ENCODE peak calls at places on chromosomes 4 and X, in seven cellular contexts. One of them, this sample, is unnamed.

GRCh38 chr4:56656346-56656643 is 24.8 kb downstream of the HOPX start:
- DNase-seq in cardiac fibroblast: no peak
- DNase-seq in dorsolateral prefrontal cortex: no peak
- DNase-seq in cardiac muscle cell: no peak
- DNase-seq in left lung: no peak
- DNase-seq in pancreas: no peak
- DNase-seq in bronchial epithelial cell: no peak
- DNase-seq in this sample: no peak

GRCh38 chr4:6681191-6681590 is 12.5 kb upstream of the S100P start:
- DNase-seq in cardiac muscle cell: no peak
- DNase-seq in left lung: no peak
- DNase-seq in bronchial epithelial cell: no peak
- DNase-seq in cardiac fibroblast: no peak
- DNase-seq in pancreas: no peak
- DNase-seq in dorsolateral prefrontal cortex: no peak
- DNase-seq in this sample: no peak

GRCh38 chrX:42248226-42248625 is 324.9 kb upstream of the CASK start:
- DNase-seq in pancreas: no peak
- DNase-seq in left lung: no peak
- DNase-seq in dorsolateral prefrontal cortex: no peak
- DNase-seq in cardiac fibroblast: no peak
- DNase-seq in cardiac muscle cell: no peak
- DNase-seq in bronchial epithelial cell: peak; percentile 47
- DNase-seq in this sample: peak; percentile 5

GRCh38 chrX:63855896-63856295 is 70.9 kb upstream of the ARHGEF9 start:
- DNase-seq in left lung: no peak
- DNase-seq in cardiac fibroblast: peak; percentile 73
- DNase-seq in pancreas: no peak
- DNase-seq in dorsolateral prefrontal cortex: no peak
- DNase-seq in cardiac muscle cell: no peak
- DNase-seq in bronchial epithelial cell: peak; percentile 7
- DNase-seq in this sample: no peak

GRCh38 chrX:97551821-97552220 is 668.1 kb downstream of the RPA4 start:
- DNase-seq in cardiac fibroblast: no peak
- DNase-seq in pancreas: no peak
- DNase-seq in left lung: no peak
- DNase-seq in cardiac muscle cell: no peak
- DNase-seq in bronchial epithelial cell: no peak
- DNase-seq in dorsolateral prefrontal cortex: no peak
- DNase-seq in this sample: no peak

GRCh38 chr4:13537832-13538177 is 6.5 kb downstream of the NKX3-2 start:
- DNase-seq in bronchial epithelial cell: no peak
- DNase-seq in dorsolateral prefrontal cortex: no peak
- DNase-seq in cardiac fibroblast: no peak
- DNase-seq in left lung: no peak
- DNase-seq in cardiac muscle cell: no peak
- DNase-seq in pancreas: no peak
- DNase-seq in this sample: no peak

GRCh38 chr4:21248336-21248735 is 548.1 kb downstream of the PACRGL start:
- DNase-seq in left lung: no peak
- DNase-seq in bronchial epithelial cell: no peak
- DNase-seq in cardiac fibroblast: no peak
- DNase-seq in cardiac muscle cell: no peak
- DNase-seq in pancreas: no peak
- DNase-seq in dorsolateral prefrontal cortex: no peak
- DNase-seq in this sample: no peak

GRCh38 chr4:1414831-1415680 is 8.8 kb upstream of the NKX1-1 start:
- DNase-seq in dorsolateral prefrontal cortex: peak; percentile 16
- DNase-seq in cardiac muscle cell: no peak
- DNase-seq in pancreas: peak; percentile 10
- DNase-seq in bronchial epithelial cell: no peak
- DNase-seq in cardiac fibroblast: no peak
- DNase-seq in left lung: peak; percentile 67
- DNase-seq in this sample: no peak

GRCh38 chr4:148998719-148999118 is 556.5 kb upstream of the NR3C2 start:
- DNase-seq in cardiac muscle cell: peak; percentile 29
- DNase-seq in left lung: no peak
- DNase-seq in dorsolateral prefrontal cortex: no peak
- DNase-seq in pancreas: no peak
- DNase-seq in cardiac fibroblast: peak; percentile 25
- DNase-seq in bronchial epithelial cell: peak; percentile 11
- DNase-seq in this sample: peak; percentile 5

GRCh38 chr4:99817310-99817885 is 771 bp downstream of the DAPP1 start:
- DNase-seq in pancreas: no peak
- DNase-seq in left lung: no peak
- DNase-seq in cardiac muscle cell: no peak
- DNase-seq in dorsolateral prefrontal cortex: no peak
- DNase-seq in cardiac fibroblast: no peak
- DNase-seq in bronchial epithelial cell: peak; percentile 90
- DNase-seq in this sample: no peak

GRCh38 chr4:47615385-47615784 is 130.3 kb downstream of the ATP10D start:
- DNase-seq in cardiac fibroblast: peak; percentile 34
- DNase-seq in pancreas: no peak
- DNase-seq in bronchial epithelial cell: peak; percentile 26
- DNase-seq in cardiac muscle cell: no peak
- DNase-seq in left lung: no peak
- DNase-seq in dorsolateral prefrontal cortex: no peak
- DNase-seq in this sample: no peak

GRCh38 chr4:132266374-132266773 is 882.7 kb upstream of the PCDH10 start:
- DNase-seq in left lung: no peak
- DNase-seq in dorsolateral prefrontal cortex: no peak
- DNase-seq in pancreas: no peak
- DNase-seq in cardiac fibroblast: no peak
- DNase-seq in bronchial epithelial cell: no peak
- DNase-seq in cardiac muscle cell: no peak
- DNase-seq in this sample: no peak

GRCh38 chr4:122815248-122815647 is 11.4 kb upstream of the FGF2 start:
- DNase-seq in dorsolateral prefrontal cortex: no peak
- DNase-seq in left lung: no peak
- DNase-seq in cardiac muscle cell: no peak
- DNase-seq in pancreas: no peak
- DNase-seq in bronchial epithelial cell: no peak
- DNase-seq in cardiac fibroblast: no peak
- DNase-seq in this sample: no peak

GRCh38 chr4:158371158-158371557 is 150.5 kb upstream of the RXFP1 start:
- DNase-seq in pancreas: no peak
- DNase-seq in cardiac fibroblast: peak; percentile 82
- DNase-seq in bronchial epithelial cell: peak; percentile 88
- DNase-seq in dorsolateral prefrontal cortex: no peak
- DNase-seq in cardiac muscle cell: no peak
- DNase-seq in left lung: no peak
- DNase-seq in this sample: no peak

GRCh38 chr4:119329837-119330620 is 8.1 kb upstream of the FABP2 start:
- DNase-seq in cardiac fibroblast: no peak
- DNase-seq in left lung: no peak
- DNase-seq in bronchial epithelial cell: no peak
- DNase-seq in cardiac muscle cell: peak; percentile 14
- DNase-seq in pancreas: no peak
- DNase-seq in dorsolateral prefrontal cortex: no peak
- DNase-seq in this sample: no peak

DNA sequence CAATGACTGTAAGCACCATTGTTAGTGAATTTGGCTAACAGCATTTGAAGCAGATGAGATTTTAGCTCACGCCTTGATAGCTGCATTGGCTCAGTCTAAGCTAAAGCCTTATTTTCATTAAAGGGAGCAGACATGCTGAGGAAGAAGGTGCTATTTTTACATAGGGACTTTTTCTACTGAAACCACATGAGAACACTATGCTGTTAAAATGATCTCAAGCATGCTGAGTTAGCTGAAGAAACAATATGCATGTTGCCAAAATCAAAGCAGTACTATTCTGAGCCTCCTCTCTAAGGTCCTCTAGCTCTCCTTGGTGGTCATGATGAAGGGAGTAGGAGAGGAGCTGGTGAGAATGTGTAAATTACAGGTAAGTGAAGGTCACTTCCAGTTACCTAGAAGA is 134.4 kb upstream of the JADE1 start:
- DNase-seq in left lung: no peak
- DNase-seq in pancreas: no peak
- DNase-seq in bronchial epithelial cell: no peak
- DNase-seq in dorsolateral prefrontal cortex: no peak
- DNase-seq in cardiac muscle cell: no peak
- DNase-seq in cardiac fibroblast: no peak
- DNase-seq in this sample: no peak
- TF ChIP-seq CTCF in left lung: no peak
- TF ChIP-seq CTCF in pancreas: no peak
- TF ChIP-seq CTCF in bronchial epithelial cell: no peak
- TF ChIP-seq CTCF in dorsolateral prefrontal cortex: no peak
- TF ChIP-seq CTCF in cardiac muscle cell: no peak
- TF ChIP-seq CTCF in cardiac fibroblast: no peak
- TF ChIP-seq CTCF in this sample: no peak

DNA sequence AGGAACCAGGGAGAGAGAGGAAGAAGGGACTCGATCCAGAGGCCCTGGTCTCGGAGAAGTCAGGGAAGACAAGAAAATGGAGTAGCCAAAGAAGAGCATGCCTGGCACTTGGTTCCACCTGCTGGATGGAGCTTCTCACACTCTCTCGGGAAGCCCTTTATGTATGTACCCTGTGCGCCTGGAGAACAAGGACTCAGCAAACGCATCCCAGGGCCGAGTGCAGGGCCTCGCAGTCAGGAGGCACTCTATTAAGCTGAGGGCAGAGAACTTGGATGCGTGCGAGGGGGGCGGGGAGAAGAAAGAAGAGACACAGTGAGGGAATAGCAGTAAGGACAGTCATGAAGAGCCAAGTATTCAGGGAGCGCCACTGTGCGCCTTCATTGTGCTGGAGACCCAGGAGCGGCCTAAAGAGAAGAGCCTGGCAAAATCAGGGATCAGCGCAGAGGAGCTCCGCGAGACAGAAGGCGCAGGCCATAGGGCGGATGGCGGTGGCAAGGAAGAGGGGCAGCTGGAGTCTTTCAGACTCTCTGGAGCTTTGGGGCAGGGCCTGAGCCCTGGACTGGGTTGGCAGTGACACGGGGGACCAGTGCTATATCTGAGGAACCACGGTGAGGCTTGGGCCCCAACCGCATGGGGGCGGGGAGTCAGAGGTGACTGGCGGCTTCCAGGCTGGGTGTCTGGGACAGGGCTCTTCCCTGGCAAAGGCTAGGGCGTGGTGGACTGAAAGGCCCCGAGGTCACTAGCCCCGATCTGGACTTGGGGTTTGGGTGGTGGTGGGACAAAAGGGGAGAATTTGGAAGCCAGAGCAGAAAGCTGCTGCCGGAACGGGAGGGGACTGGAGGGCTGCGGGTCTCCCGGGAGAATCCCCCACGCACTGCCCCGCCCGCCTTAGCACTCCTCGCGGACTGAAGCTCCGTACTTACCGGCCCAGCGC is 1.9 kb upstream of the SEPTIN6 start:
- DNase-seq in pancreas: no peak
- DNase-seq in bronchial epithelial cell: no peak
- DNase-seq in left lung: no peak
- DNase-seq in cardiac fibroblast: no peak
- DNase-seq in cardiac muscle cell: no peak
- DNase-seq in dorsolateral prefrontal cortex: no peak
- DNase-seq in this sample: no peak
- H3K4me3 ChIP-seq in pancreas: no peak overlapping the region
- H3K4me3 ChIP-seq in bronchial epithelial cell: no peak overlapping the region
- H3K4me3 ChIP-seq in left lung: no peak overlapping the region
- H3K4me3 ChIP-seq in cardiac fibroblast: no peak overlapping the region
- H3K4me3 ChIP-seq in cardiac muscle cell: no peak overlapping the region
- H3K4me3 ChIP-seq in dorsolateral prefrontal cortex: no peak overlapping the region
- H3K4me3 ChIP-seq in this sample: no peak overlapping the region

GRCh38 chr4:128582319-128582948 is 227.1 kb upstream of the JADE1 start:
- DNase-seq in dorsolateral prefrontal cortex: no peak
- DNase-seq in left lung: no peak
- DNase-seq in cardiac muscle cell: no peak
- DNase-seq in cardiac fibroblast: no peak
- DNase-seq in bronchial epithelial cell: peak; percentile 13
- DNase-seq in pancreas: no peak
- DNase-seq in this sample: peak; percentile 47

GRCh38 chr4:128579454-128579853 is 230.0 kb upstream of the JADE1 start:
- DNase-seq in left lung: no peak
- DNase-seq in cardiac fibroblast: peak; percentile 29
- DNase-seq in cardiac muscle cell: no peak
- DNase-seq in bronchial epithelial cell: peak; percentile 15
- DNase-seq in pancreas: no peak
- DNase-seq in dorsolateral prefrontal cortex: no peak
- DNase-seq in this sample: no peak

GRCh38 chr4:128587382-128587781 is 222.1 kb upstream of the JADE1 start:
- DNase-seq in left lung: no peak
- DNase-seq in dorsolateral prefrontal cortex: no peak
- DNase-seq in cardiac muscle cell: no peak
- DNase-seq in bronchial epithelial cell: no peak
- DNase-seq in cardiac fibroblast: no peak
- DNase-seq in pancreas: no peak
- DNase-seq in this sample: no peak

GRCh38 chr4:128589384-128589957 is 220.0 kb upstream of the JADE1 start:
- DNase-seq in bronchial epithelial cell: no peak
- DNase-seq in pancreas: no peak
- DNase-seq in cardiac fibroblast: no peak
- DNase-seq in dorsolateral prefrontal cortex: no peak
- DNase-seq in cardiac muscle cell: no peak
- DNase-seq in left lung: no peak
- DNase-seq in this sample: no peak

DNA sequence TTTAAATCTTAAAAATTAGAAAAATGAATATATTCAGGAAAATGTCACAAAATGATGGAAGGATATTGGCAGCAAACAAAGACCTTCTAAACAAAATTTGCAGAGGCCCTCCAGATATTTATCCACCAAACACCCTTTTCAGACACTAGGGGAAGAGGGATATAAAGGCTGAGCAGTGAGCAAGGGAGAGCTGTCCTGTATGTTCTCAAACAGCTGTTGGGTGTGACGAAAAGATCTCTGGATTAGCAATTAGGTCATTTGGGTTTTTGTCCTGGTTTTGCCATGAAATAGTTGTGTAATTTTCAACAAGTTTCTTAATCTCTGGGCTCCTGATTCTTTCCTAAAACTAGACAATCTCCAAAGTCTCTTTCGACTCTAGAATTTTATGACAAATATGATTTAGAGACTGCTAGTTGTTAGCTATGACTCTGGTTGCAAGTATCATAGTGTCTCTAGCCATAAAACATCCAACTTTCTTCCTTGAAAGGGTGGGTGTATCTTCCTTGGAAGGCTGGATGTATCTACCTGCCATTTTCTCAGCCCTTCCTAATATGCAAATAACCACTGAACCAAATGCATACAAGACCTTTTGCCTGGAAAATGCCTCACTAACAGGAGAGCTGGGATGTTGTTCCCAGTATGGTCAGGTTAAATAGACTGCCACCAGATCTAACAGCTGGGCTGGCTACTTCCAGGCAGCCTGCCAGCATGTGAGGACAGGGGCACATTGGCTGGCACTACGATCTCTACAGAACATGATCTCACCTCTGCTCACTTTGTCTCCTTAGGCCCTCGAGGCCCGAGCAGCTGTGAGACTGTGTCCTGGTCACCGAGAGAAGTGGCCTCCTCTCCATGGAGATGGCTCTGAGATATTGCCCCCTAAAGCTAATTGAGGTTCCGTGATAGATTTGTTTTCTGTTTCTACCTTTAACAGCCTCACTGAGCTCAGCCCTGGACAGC is 225.5 kb upstream of the JADE1 start:
- DNase-seq in dorsolateral prefrontal cortex: no peak
- DNase-seq in bronchial epithelial cell: no peak
- DNase-seq in cardiac muscle cell: no peak
- DNase-seq in cardiac fibroblast: peak; percentile 36
- DNase-seq in left lung: peak; percentile 26
- DNase-seq in pancreas: peak; percentile 81
- DNase-seq in this sample: peak; percentile 86
- TF ChIP-seq CTCF in dorsolateral prefrontal cortex: no peak
- TF ChIP-seq CTCF in bronchial epithelial cell: no peak
- TF ChIP-seq CTCF in cardiac muscle cell: peak; percentile 16
- TF ChIP-seq CTCF in cardiac fibroblast: peak; percentile 9
- TF ChIP-seq CTCF in left lung: no peak
- TF ChIP-seq CTCF in pancreas: no peak
- TF ChIP-seq CTCF in this sample: peak; percentile 26

GRCh38 chr4:156512622-156513021 is 459.0 kb downstream of the PDGFC start:
- DNase-seq in left lung: no peak
- DNase-seq in cardiac muscle cell: peak; percentile 12
- DNase-seq in cardiac fibroblast: no peak
- DNase-seq in pancreas: no peak
- DNase-seq in dorsolateral prefrontal cortex: no peak
- DNase-seq in bronchial epithelial cell: peak; percentile 21
- DNase-seq in this sample: peak; percentile 18
- H3K4me3 ChIP-seq in left lung: no peak overlapping the region
- H3K4me3 ChIP-seq in cardiac muscle cell: no peak overlapping the region
- H3K4me3 ChIP-seq in cardiac fibroblast: no peak overlapping the region
- H3K4me3 ChIP-seq in pancreas: no peak overlapping the region
- H3K4me3 ChIP-seq in dorsolateral prefrontal cortex: no peak overlapping the region
- H3K4me3 ChIP-seq in bronchial epithelial cell: no peak overlapping the region
- H3K4me3 ChIP-seq in this sample: no peak overlapping the region